ENCODE peak calls at places on chromosomes 4 and X, in four cellular contexts. V is effector memory CD4-positive, alpha-beta T cell; U is heart left ventricle; R is MM.1S. N is an unnamed sample.

GRCh38 chr4:144179152-144179739 is 38.7 kb upstream of the GYPA start:
- DNase-seq in V (no peak), U (no peak), R (no peak), N (no peak)

GRCh38 chr4:169485084-169485483 is 127.3 kb downstream of the NEK1 start:
- DNase-seq in V (no peak), U (no peak), R (no peak), N (no peak)

GRCh38 chr4:128387600-128388351 is 100.2 kb upstream of the PGRMC2 start:
- DNase-seq in V (no peak), U (no peak), R (no peak), N (no peak)

GRCh38 chrX:19852014-19853005 is 35.1 kb downstream of the SH3KBP1 start:
- DNase-seq in V (no peak), U (peak; percentile 60), R (no peak), N (peak; percentile 57)

GRCh38 chrX:8084023-8084422 is 87.0 kb downstream of the VCX2 start:
- DNase-seq in V (no peak), U (no peak), R (no peak), N (no peak)

GRCh38 chr4:78484574-78484973 is 67.0 kb upstream of the ANXA3 start:
- DNase-seq in V (no peak), U (no peak), R (no peak), N (peak; percentile 16)

GRCh38 chrX:41541381-41541780 is 94.2 kb downstream of the NYX start:
- DNase-seq in V (no peak), U (no peak), R (no peak), N (no peak)

GRCh38 chrX:75181721-75182120 is 25.6 kb upstream of the ABCB7 start:
- DNase-seq in V (no peak), U (no peak), R (no peak), N (no peak)

GRCh38 chr4:140302151-140302859 is 71.1 kb upstream of the SCOC start:
- DNase-seq in V (no peak), U (no peak), R (no peak), N (no peak)

GRCh38 chr4:63580796-63581475 is 828.3 kb downstream of the TECRL start:
- DNase-seq in V (no peak), U (no peak), R (no peak), N (no peak)

GRCh38 chr4:47490550-47490949 is 5.5 kb downstream of the ATP10D start:
- DNase-seq in V (peak; percentile 1), U (no peak), R (peak; percentile 44), N (no peak)

GRCh38 chr4:110088670-110089069 is 109.7 kb downstream of the ELOVL6 start:
- DNase-seq in V (no peak), U (no peak), R (peak; percentile 32), N (no peak)

GRCh38 chrX:150573702-150574101 is 5.3 kb downstream of the MTM1 start:
- DNase-seq in V (no peak), U (no peak), R (no peak), N (no peak)

GRCh38 chr4:6768539-6768905 is 14.0 kb upstream of the KIAA0232 start:
- DNase-seq in V (no peak), U (no peak), R (no peak), N (peak; percentile 65)

GRCh38 chrX:18390941-18391538 is 34.4 kb upstream of the CDKL5 start:
- DNase-seq in V (peak; percentile 64), U (peak; percentile 64), R (peak; percentile 53), N (peak; percentile 31)

GRCh38 chr4:94244829-94245185 is 37.1 kb downstream of the SMARCAD1 start:
- DNase-seq in V (no peak), U (no peak), R (no peak), N (no peak)

GRCh38 chr4:76950846-76951321 is 1.3 kb downstream of the SEPTIN11 start:
- DNase-seq in V (no peak), U (no peak), R (peak; percentile 12), N (peak; percentile 44)

GRCh38 chr4:129362685-129363274 is 266.8 kb downstream of the C4orf33 start:
- DNase-seq in V (peak; percentile 10), U (no peak), R (peak; percentile 72), N (peak; percentile 67)

GRCh38 chr4:166014411-166014810 is 141.4 kb downstream of the TLL1 start:
- DNase-seq in V (no peak), U (no peak), R (no peak), N (peak; percentile 99)

GRCh38 chrX:9682456-9682855 is 83.2 kb downstream of the GPR143 start:
- DNase-seq in V (no peak), U (no peak), R (no peak), N (peak; percentile 62)

GRCh38 chr4:184250795-184251679 is 33.4 kb upstream of the ENPP6 start:
- DNase-seq in V (no peak), U (no peak), R (peak; percentile 69), N (peak; percentile 77)

GRCh38 chr4:7135389-7135746 is 57.0 kb upstream of the SORCS2 start:
- DNase-seq in V (no peak), U (no peak), R (no peak), N (no peak)

GRCh38 chrX:16825306-16826035 is 39.2 kb downstream of the TXLNG start:
- DNase-seq in V (no peak), U (no peak), R (no peak), N (no peak)

GRCh38 chr4:17544205-17544604 is 29.2 kb downstream of the CLRN2 start:
- DNase-seq in V (no peak), U (no peak), R (no peak), N (peak; percentile 9)

GRCh38 chr4:109215511-109215910 is 86.9 kb downstream of the COL25A1 start:
- DNase-seq in V (no peak), U (no peak), R (no peak), N (no peak)

GRCh38 chr4:102715057-102715456 is 45.7 kb downstream of the MANBA start:
- DNase-seq in V (no peak), U (no peak), R (no peak), N (no peak)

GRCh38 chrX:150036181-150036580 is 97.9 kb upstream of the EOLA2 start:
- DNase-seq in V (no peak), U (no peak), R (no peak), N (peak; percentile 15)

GRCh38 chr4:56755901-56756300 is 65.6 kb downstream of the SPINK2 start:
- DNase-seq in V (no peak), U (no peak), R (no peak), N (no peak)

GRCh38 chr4:60724623-60725022 is 475.5 kb upstream of the ADGRL3 start:
- DNase-seq in V (no peak), U (no peak), R (no peak), N (peak; percentile 0)

GRCh38 chrX:72308566-72309296 is 3.0 kb upstream of the CITED1 start:
- DNase-seq in V (peak; percentile 3), U (peak; percentile 70), R (peak; percentile 53), N (peak; percentile 58)

GRCh38 chr4:168923526-168924194 is 86.4 kb downstream of the CBR4 start:
- DNase-seq in V (peak; percentile 36), U (no peak), R (peak; percentile 61), N (peak; percentile 75)

GRCh38 chr4:84855774-84856173 is 110.7 kb downstream of the WDFY3 start:
- DNase-seq in V (no peak), U (no peak), R (no peak), N (no peak)

GRCh38 chrX:1442016-1442665 is 10.6 kb downstream of the ASMTL start:
- DNase-seq in V (no peak), U (peak; percentile 46), R (no peak), N (no peak)

GRCh38 chrX:136028383-136028984 is 43.2 kb downstream of the SLC9A6 start:
- DNase-seq in V (no peak), U (no peak), R (peak; percentile 73), N (peak; percentile 30)

GRCh38 chr4:3671571-3672464 is 94.4 kb upstream of the ADRA2C start:
- DNase-seq in V (no peak), U (no peak), R (no peak), N (no peak)

GRCh38 chr4:1910643-1911042 is 39.5 kb downstream of the NSD2 start:
- DNase-seq in V (no peak), U (no peak), R (peak; percentile 24), N (peak; percentile 64)

GRCh38 chrX:313546-313945 is 5.0 kb downstream of the GTPBP6 start:
- DNase-seq in V (no peak), U (peak; percentile 19), R (no peak), N (no peak)

GRCh38 chrX:53333853-53334252 is 52.5 kb upstream of the IQSEC2 start:
- DNase-seq in V (no peak), U (no peak), R (no peak), N (no peak)
- H3K4me1 ChIP-seq in V (no peaks in the 10 kb centered on the region), U (no peaks in the 10 kb centered on the region), R (no peaks in the 10 kb centered on the region), N (no peaks in the 10 kb centered on the region)

GRCh38 chr4:38670939-38671593 is 7.1 kb downstream of the KLF3 start:
- DNase-seq in V (no peak), U (no peak), R (no peak), N (no peak)
- H3K27ac ChIP-seq in V (peak overlapping the region; percentile 54), U (peak overlapping the region; percentile 100), R (peak overlapping the region; percentile 62), N (peak overlapping the region; percentile 95)

DNA sequence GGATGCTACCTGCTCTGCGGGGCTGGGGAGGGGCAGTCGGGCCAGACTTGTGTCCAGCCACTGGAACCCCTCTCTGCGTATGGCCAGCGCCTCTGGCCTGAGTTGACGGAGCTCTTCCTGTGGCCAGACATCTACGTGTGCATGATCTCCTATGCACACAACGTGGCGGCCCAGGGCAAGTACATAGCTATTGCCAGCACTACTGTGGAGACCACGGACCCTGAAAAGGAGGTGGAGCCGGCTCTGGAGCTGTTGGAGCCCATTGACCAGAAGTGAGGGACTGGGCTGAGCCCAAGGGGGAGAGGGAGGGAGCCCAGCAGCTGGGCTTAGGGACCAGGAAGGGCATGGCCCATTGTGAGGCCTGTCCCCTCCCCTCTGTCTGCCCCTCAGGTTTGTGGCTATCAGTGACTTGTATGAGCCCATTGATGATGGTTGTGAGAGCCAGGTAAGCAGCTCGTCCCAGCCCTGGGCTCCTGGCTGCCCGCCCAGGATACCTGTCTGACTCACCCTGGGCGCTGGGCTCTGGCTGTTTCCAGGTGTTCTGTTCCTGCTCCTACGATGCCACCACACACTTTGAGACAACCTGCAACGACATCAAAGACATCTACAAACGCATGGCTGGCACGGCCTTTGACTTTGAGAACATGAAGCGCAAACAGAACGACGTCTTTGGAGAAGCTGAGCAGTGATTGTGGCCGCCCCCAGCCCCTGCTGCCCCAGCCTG is 1.8 kb upstream of the FAM50A start:
- DNase-seq in V (no peak), U (no peak), R (no peak), N (peak; percentile 27)
- H3K4me1 ChIP-seq in V (peaks cover 29% of the 10 kb centered on the region), U (no peaks in the 10 kb centered on the region), R (peaks cover 7% of the 10 kb centered on the region), N (no peaks in the 10 kb centered on the region)

GRCh38 chrX:132395645-132396044 is 93.2 kb downstream of the MBNL3 start:
- DNase-seq in V (no peak), U (no peak), R (no peak), N (no peak)
- H3K27ac ChIP-seq in V (no peak overlapping the region), U (no peak overlapping the region), R (no peak overlapping the region), N (no peak overlapping the region)

GRCh38 chr4:27006247-27006603 is 145.6 kb downstream of the STIM2 start:
- DNase-seq in V (no peak), U (no peak), R (no peak), N (no peak)
- H3K4me1 ChIP-seq in V (peaks cover 4% of the 10 kb centered on the region), U (no peaks in the 10 kb centered on the region), R (no peaks in the 10 kb centered on the region), N (no peaks in the 10 kb centered on the region)

N was measured in small intestine.